ENCODE peak calls at places on chromosomes 12 and 14, in six cellular contexts. R, Y, Q, J, I and S are unnamed samples. For H3K36me3, the result is how much of the 10 kb centered on the place peaks cover.

GRCh38 chr12:6703631-6704030 is 3.0 kb upstream of the PIANP start:
- DNase-seq in R (no peak), Y (no peak), Q (no peak), J (no peak), I (no peak), S (no peak)

GRCh38 chr12:88617352-88617751 is 37.1 kb upstream of the KITLG start:
- DNase-seq in R (no peak), Y (no peak), Q (no peak), J (no peak), I (no peak), S (no peak)

GRCh38 chr12:77893918-77894317 is 63.2 kb downstream of the NAV3 start:
- DNase-seq in R (no peak), Y (no peak), Q (no peak), J (no peak), I (no peak), S (no peak)

GRCh38 chr12:110957652-110958051 is 37.3 kb upstream of the MYL2 start:
- DNase-seq in R (no peak), Y (no peak), Q (no peak), J (no peak), I (no peak), S (no peak)

GRCh38 chr12:110743571-110744093 is 941 bp upstream of the PPP1CC start:
- DNase-seq in R (no peak), Y (peak), Q (peak), J (peak), I (peak), S (peak)

GRCh38 chr14:68248481-68249255 is 429.1 kb downstream of the RAD51B start:
- DNase-seq in R (no peak), Y (no peak), Q (no peak), J (peak), I (peak), S (no peak)

GRCh38 chr14:58912799-58913432 is 275.2 kb downstream of the DACT1 start:
- DNase-seq in R (no peak), Y (no peak), Q (no peak), J (no peak), I (no peak), S (no peak)

GRCh38 chr12:49138587-49138986 is 7.4 kb upstream of the TUBA1B start:
- DNase-seq in R (no peak), Y (no peak), Q (no peak), J (no peak), I (no peak), S (no peak)

GRCh38 chr14:90521930-90522483 is 125.2 kb downstream of the CALM1 start:
- DNase-seq in R (no peak), Y (no peak), Q (no peak), J (no peak), I (no peak), S (no peak)

GRCh38 chr12:52268212-52268611 is 6.2 kb upstream of the KRT86 start:
- DNase-seq in R (no peak), Y (no peak), Q (no peak), J (no peak), I (no peak), S (no peak)

GRCh38 chr12:62516932-62517331 is 50.3 kb downstream of the MON2 start:
- DNase-seq in R (no peak), Y (no peak), Q (no peak), J (no peak), I (no peak), S (no peak)

GRCh38 chr12:62517887-62518286 is 51.3 kb downstream of the MON2 start:
- DNase-seq in R (no peak), Y (no peak), Q (no peak), J (no peak), I (no peak), S (no peak)

GRCh38 chr12:62512901-62513300 is 46.3 kb downstream of the MON2 start:
- DNase-seq in R (no peak), Y (no peak), Q (no peak), J (no peak), I (no peak), S (no peak)
- H3K36me3 ChIP-seq in R (under half), Y (under half), Q (half or more), J (under half), I (under half), S (under half)

DNA sequence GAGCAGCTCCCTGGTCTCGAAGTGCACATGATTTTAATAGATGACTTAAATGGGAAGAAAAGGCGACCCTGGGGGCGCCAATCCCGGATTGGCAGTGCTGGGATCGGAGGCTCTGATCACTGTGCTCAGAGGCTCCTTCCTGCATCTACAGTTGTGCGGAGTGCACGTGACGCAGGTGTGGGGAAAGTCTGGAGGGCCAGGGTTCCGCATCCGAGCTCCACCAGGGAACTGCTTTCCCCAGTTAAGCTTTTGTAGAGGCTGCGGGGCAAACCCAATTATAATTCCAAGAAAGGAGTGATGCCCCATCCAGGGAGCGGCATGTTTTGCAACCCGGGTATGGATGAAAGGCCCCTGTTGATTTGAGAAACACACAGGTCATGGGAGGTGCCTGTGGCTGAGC is 36.5 kb downstream of the ELK3 start:
- DNase-seq in R (no peak), Y (no peak), Q (no peak), J (no peak), I (no peak), S (no peak)
- H3K36me3 ChIP-seq in R (under half), Y (under half), Q (under half), J (under half), I (under half), S (under half)

GRCh38 chr14:102870246-102870645 is 52.2 kb upstream of the AMN start:
- DNase-seq in R (no peak), Y (no peak), Q (no peak), J (no peak), I (no peak), S (no peak)

GRCh38 chr14:102867826-102868580 is 54.5 kb upstream of the AMN start:
- DNase-seq in R (no peak), Y (no peak), Q (no peak), J (no peak), I (no peak), S (no peak)

GRCh38 chr14:102866982-102867761 is 55.3 kb upstream of the AMN start:
- DNase-seq in R (no peak), Y (no peak), Q (no peak), J (no peak), I (no peak), S (no peak)

GRCh38 chr14:102870994-102871831 is 51.2 kb upstream of the AMN start:
- DNase-seq in R (no peak), Y (no peak), Q (peak), J (peak), I (no peak), S (no peak)

DNA sequence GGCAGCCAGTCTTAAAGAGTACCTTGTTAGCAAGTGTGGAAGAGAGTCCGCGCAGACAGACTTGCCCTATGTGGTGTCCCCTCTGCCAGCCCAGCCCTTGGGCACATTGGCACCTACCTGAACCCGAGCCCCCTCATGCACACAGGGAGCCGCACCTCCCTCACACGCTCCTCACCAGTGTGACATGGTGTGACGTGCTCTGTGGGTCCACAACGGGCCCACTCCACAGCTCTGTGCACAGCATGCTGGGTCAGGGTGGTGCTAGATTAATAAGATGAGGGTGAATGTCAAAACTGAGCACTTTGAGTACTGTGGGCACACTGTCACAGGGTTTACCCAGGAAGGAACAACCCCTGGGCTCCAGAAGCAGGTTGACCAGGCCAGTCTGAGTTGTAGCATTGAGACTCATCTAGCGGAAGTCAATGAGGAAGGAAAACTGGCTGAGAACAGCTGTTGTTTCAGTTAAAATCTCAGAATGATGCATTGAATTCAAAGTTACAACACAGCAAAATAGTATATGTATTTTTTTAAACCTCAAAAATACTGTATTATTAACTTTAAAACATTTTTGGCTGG is 53.4 kb upstream of the AMN start:
- DNase-seq in R (no peak), Y (no peak), Q (no peak), J (no peak), I (no peak), S (no peak)
- H3K36me3 ChIP-seq in R (under half), Y (under half), Q (under half), J (under half), I (under half), S (under half)

GRCh38 chr14:21398901-21399300 is 15.1 kb upstream of the SUPT16H start:
- DNase-seq in R (no peak), Y (no peak), Q (no peak), J (no peak), I (no peak), S (no peak)
- H3K36me3 ChIP-seq in R (half or more), Y (half or more), Q (half or more), J (half or more), I (half or more), S (under half)

GRCh38 chr12:1946311-1946710 is 27.9 kb upstream of the CACNA2D4 start:
- DNase-seq in R (no peak), Y (no peak), Q (no peak), J (no peak), I (no peak), S (no peak)

GRCh38 chr12:1947081-1947480 is 28.6 kb upstream of the CACNA2D4 start:
- DNase-seq in R (no peak), Y (no peak), Q (no peak), J (no peak), I (no peak), S (no peak)

GRCh38 chr12:1949771-1950470 is 31.5 kb upstream of the CACNA2D4 start:
- DNase-seq in R (no peak), Y (no peak), Q (no peak), J (no peak), I (no peak), S (peak)

DNA sequence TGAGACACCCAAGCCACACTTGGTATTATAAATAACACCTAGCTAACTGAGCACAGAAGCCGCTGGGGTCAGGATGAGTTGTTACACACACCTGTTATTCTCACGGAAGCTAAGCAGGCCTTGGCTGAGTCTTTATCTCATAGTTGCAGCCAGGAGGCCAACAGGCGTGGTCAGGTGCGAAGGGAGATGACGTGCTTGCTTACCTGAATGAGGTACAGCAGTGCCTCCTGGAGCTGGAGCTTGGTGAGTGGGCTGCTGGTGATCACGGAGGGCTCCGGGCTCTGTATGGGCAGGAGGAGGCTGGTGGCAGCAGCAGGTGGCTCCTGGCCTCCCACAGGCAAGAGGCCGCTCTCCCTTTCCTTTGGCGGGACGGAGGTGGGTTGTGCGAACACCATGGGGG is 30.4 kb upstream of the CACNA2D4 start:
- DNase-seq in R (no peak), Y (no peak), Q (no peak), J (no peak), I (no peak), S (no peak)
- H3K36me3 ChIP-seq in R (under half), Y (half or more), Q (half or more), J (under half), I (under half), S (under half)

DNA sequence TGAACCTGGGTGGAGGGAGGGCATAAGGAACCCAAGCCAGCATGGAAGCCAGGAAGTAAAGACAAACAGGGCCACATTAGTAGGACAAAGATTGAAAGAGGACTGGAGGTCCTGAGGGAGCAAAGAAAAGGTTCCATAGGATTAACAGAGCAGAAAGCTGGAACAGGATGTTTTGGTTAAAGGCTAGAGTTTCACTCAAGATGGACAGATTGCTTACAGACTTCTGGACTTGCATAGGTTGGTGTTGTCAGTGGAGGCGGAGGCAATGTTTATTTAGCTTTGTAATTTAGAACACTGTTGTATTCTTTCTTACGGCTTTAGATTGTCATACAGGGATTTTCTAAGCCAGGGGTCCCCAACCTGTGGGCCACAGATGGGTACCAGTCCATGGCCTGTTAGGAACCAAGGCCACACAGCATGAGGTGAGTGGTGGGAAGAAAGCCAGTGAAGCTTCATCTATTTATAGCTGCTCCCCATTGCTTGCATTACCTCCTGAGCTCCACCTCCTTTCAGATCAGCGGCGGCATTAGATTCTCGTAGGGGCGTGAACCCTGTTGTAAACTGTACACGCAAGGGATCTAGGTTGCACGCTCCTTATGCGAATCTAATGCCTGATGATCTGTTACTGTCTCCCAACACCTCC is 31.3 kb downstream of the ZNF664 start:
- DNase-seq in R (no peak), Y (no peak), Q (no peak), J (no peak), I (no peak), S (no peak)
- H3K36me3 ChIP-seq in R (under half), Y (under half), Q (under half), J (under half), I (under half), S (under half)